ENCODE peak calls at places on chromosomes 3 and 15, in four cellular contexts. M is activated CD4-positive, alpha-beta T cell treated with anti-CD3 and anti-CD28 coated beads, Interleukin-2, amount 10 ng/mL, durations not matched to agents 7 days and 5 days; C is thyroid gland; H is foreskin fibroblast. Q is an unnamed sample.

GRCh38 chr15:66459818-66460615 is 37.5 kb downstream of the SNAPC5 start:
- DNase-seq in M (no peak), C (peak), H (no peak), Q (no peak)

GRCh38 chr15:90059208-90059985 is 42.9 kb downstream of the IDH2 start:
- DNase-seq in M (peak), C (peak), H (no peak), Q (peak)

GRCh38 chr15:39272901-39273300 is 308.0 kb upstream of the THBS1 start:
- DNase-seq in M (no peak), C (no peak), H (no peak), Q (peak)

GRCh38 chr15:46304320-46304719 is 669.5 kb downstream of the SQOR start:
- DNase-seq in M (peak), C (no peak), H (no peak), Q (no peak)

GRCh38 chr15:91956026-91956723 is 102.7 kb downstream of the SLCO3A1 start:
- DNase-seq in M (no peak), C (no peak), H (no peak), Q (no peak)

GRCh38 chr3:15726043-15726442 is 71.7 kb downstream of the ANKRD28 start:
- DNase-seq in M (no peak), C (no peak), H (peak), Q (no peak)

GRCh38 chr15:56732135-56732880 is 1.0 kb downstream of the ZNF280D start:
- DNase-seq in M (peak), C (peak), H (peak), Q (peak)

GRCh38 chr15:64928626-64929220 is 17.0 kb downstream of the ANKDD1A start:
- DNase-seq in M (no peak), C (peak), H (no peak), Q (no peak)

GRCh38 chr3:37453393-37454391 is 279.3 kb upstream of the LRRFIP2 start:
- DNase-seq in M (no peak), C (peak), H (no peak), Q (peak)

GRCh38 chr15:77019476-77020331 is 24.8 kb downstream of the PSTPIP1 start:
- DNase-seq in M (no peak), C (peak), H (no peak), Q (no peak)

GRCh38 chr3:21668012-21668411 is 83.0 kb downstream of the ZNF385D start:
- DNase-seq in M (no peak), C (no peak), H (no peak), Q (no peak)

GRCh38 chr3:40504636-40505430 is 1.0 kb upstream of the ZNF620 start:
- DNase-seq in M (no peak), C (peak), H (peak), Q (peak)

GRCh38 chr15:80068578-80068977 is 9.1 kb downstream of the ZFAND6 start:
- DNase-seq in M (no peak), C (no peak), H (peak), Q (no peak)

GRCh38 chr3:123338021-123338619 is 110.8 kb downstream of the ADCY5 start:
- DNase-seq in M (no peak), C (no peak), H (no peak), Q (peak)

GRCh38 chr3:104831076-104831475 is 535.6 kb upstream of the ALCAM start:
- DNase-seq in M (no peak), C (no peak), H (no peak), Q (no peak)

GRCh38 chr3:124250053-124250452 is 258.1 kb upstream of the ROPN1 start:
- DNase-seq in M (no peak), C (no peak), H (no peak), Q (no peak)

GRCh38 chr3:65151660-65152059 is 463.9 kb upstream of the ADAMTS9 start:
- DNase-seq in M (no peak), C (no peak), H (no peak), Q (no peak)

GRCh38 chr15:78242128-78242527 is 7.8 kb upstream of the ACSBG1 start:
- DNase-seq in M (peak), C (no peak), H (no peak), Q (no peak)

GRCh38 chr3:26931891-26932290 is 309.3 kb downstream of the LRRC3B start:
- DNase-seq in M (no peak), C (no peak), H (no peak), Q (no peak)

GRCh38 chr15:90650956-90651689 is 66.0 kb upstream of the BLM start:
- DNase-seq in M (no peak), C (no peak), H (no peak), Q (no peak)

GRCh38 chr15:62626903-62627302 is 415.6 kb upstream of the TPM1 start:
- DNase-seq in M (no peak), C (no peak), H (no peak), Q (no peak)

GRCh38 chr3:32421991-32422859 is 30.6 kb downstream of the CMTM7 start:
- DNase-seq in M (no peak), C (peak), H (peak), Q (peak)

GRCh38 chr3:72186485-72186864 is 401.5 kb upstream of the PROK2 start:
- DNase-seq in M (no peak), C (no peak), H (peak), Q (no peak)

GRCh38 chr3:12287727-12288465 is 974 bp upstream of the PPARG start:
- DNase-seq in M (no peak), C (peak), H (peak), Q (peak)

GRCh38 chr3:15646924-15647511 is 45.5 kb downstream of the BTD start:
- DNase-seq in M (no peak), C (no peak), H (peak), Q (peak)

GRCh38 chr15:55824857-55825613 is 82.1 kb upstream of the PRTG start:
- DNase-seq in M (no peak), C (no peak), H (no peak), Q (no peak)

GRCh38 chr3:110180733-110181132 is 843.4 kb upstream of the DPPA4 start:
- DNase-seq in M (no peak), C (no peak), H (peak), Q (no peak)

GRCh38 chr3:177084616-177085015 is 112.7 kb downstream of the TBL1XR1 start:
- DNase-seq in M (no peak), C (no peak), H (no peak), Q (no peak)

GRCh38 chr15:56835598-56836275 is 82.7 kb upstream of the TCF12 start:
- DNase-seq in M (no peak), C (peak), H (no peak), Q (no peak)

GRCh38 chr15:78709263-78709882 is 68.4 kb upstream of the CHRNB4 start:
- DNase-seq in M (peak), C (peak), H (peak), Q (peak)

GRCh38 chr15:78457101-78457500 is 19.1 kb downstream of the IREB2 start:
- DNase-seq in M (no peak), C (no peak), H (peak), Q (peak)

GRCh38 chr3:82461049-82461889 is 699.8 kb upstream of the GBE1 start:
- DNase-seq in M (no peak), C (no peak), H (no peak), Q (no peak)

GRCh38 chr15:63553388-63553791 is 43.8 kb upstream of the FBXL22 start:
- DNase-seq in M (no peak), C (peak), H (peak), Q (peak)

GRCh38 chr3:71695000-71695482 is 30.2 kb downstream of the EIF4E3 start:
- DNase-seq in M (no peak), C (peak), H (no peak), Q (peak)

GRCh38 chr3:48464713-48465221 is 18.2 kb downstream of the ATRIP start:
- DNase-seq in M (no peak), C (no peak), H (no peak), Q (no peak)

GRCh38 chr3:15272431-15273196 is 59.8 kb downstream of the SH3BP5 start:
- DNase-seq in M (no peak), C (no peak), H (no peak), Q (no peak)